ENCODE peak calls at places on chromosomes 6 and 20, in four cellular contexts. H is left ventricle myocardium inferior, G is breast epithelium, N is hepatocyte. R is an unnamed sample.

GRCh38 chr6:5141046-5141445 is 55.9 kb downstream of the PPP1R3G start:
- DNase-seq in H (no peak), G (no peak), N (no peak), R (no peak)

GRCh38 chr6:47153066-47153755 is 111.1 kb upstream of the ADGRF1 start:
- DNase-seq in H (no peak), G (no peak), N (no peak), R (peak)

GRCh38 chr6:160328447-160328846 is 19.7 kb upstream of the SLC22A3 start:
- DNase-seq in G (no peak), H (no peak), N (no peak), R (no peak)

GRCh38 chr6:160348552-160349441 is 619 bp downstream of the SLC22A3 start:
- DNase-seq in N (peak), G (no peak), H (no peak), R (peak)

GRCh38 chr6:24566020-24566752 is 71.4 kb downstream of the ALDH5A1 start:
- DNase-seq in G (no peak), N (peak), H (no peak), R (no peak)

GRCh38 chr6:136922680-136922996 is 537 bp downstream of the SLC35D3 start:
- DNase-seq in G (no peak), H (no peak), N (no peak), R (no peak)

GRCh38 chr6:70669133-70669532 is 1.4 kb downstream of the SMAP1 start:
- DNase-seq in N (peak), H (no peak), G (no peak), R (peak)

GRCh38 chr6:38375341-38375740 is 264.4 kb downstream of the BTBD9 start:
- DNase-seq in H (no peak), N (no peak), G (no peak), R (no peak)

GRCh38 chr6:26328265-26328844 is 36.6 kb upstream of the BTN3A2 start:
- DNase-seq in G (no peak), N (no peak), H (no peak), R (no peak)

GRCh38 chr20:944774-945410 is 28.8 kb upstream of the ANGPT4 start:
- DNase-seq in G (no peak), H (no peak), N (peak), R (no peak)

GRCh38 chr20:46552460-46553420 is 2.3 kb upstream of the OCSTAMP start:
- DNase-seq in H (no peak), N (no peak), G (no peak), R (no peak)

GRCh38 chr20:3296256-3297095 is 57.5 kb upstream of the SLC4A11 start:
- DNase-seq in N (no peak), H (no peak), G (no peak), R (no peak)

GRCh38 chr6:128394171-128394570 is 126.2 kb downstream of the PTPRK start:
- DNase-seq in G (no peak), N (no peak), H (no peak), R (no peak)

GRCh38 chr6:9516207-9516606 is 898.7 kb downstream of the TFAP2A start:
- DNase-seq in H (no peak), N (peak), G (no peak), R (peak)

GRCh38 chr20:11136691-11137090 is 462.9 kb upstream of the JAG1 start:
- DNase-seq in N (no peak), H (no peak), G (no peak), R (no peak)

GRCh38 chr20:3751664-3752385 is 15.7 kb downstream of the ADISSP start:
- DNase-seq in N (peak), G (no peak), H (peak), R (peak)

GRCh38 chr6:21601341-21601740 is 7.8 kb downstream of the SOX4 start:
- DNase-seq in H (no peak), N (no peak), G (no peak), R (no peak)

GRCh38 chr6:52726741-52727535 is 36.3 kb downstream of the GSTA2 start:
- DNase-seq in N (no peak), H (no peak), G (no peak), R (no peak)

GRCh38 chr20:45935416-45936046 is 1.0 kb downstream of the PCIF1 start:
- DNase-seq in H (no peak), G (no peak), N (no peak), R (no peak)

GRCh38 chr6:15678514-15678913 is 15.7 kb upstream of the DTNBP1 start:
- DNase-seq in H (no peak), G (no peak), N (no peak), R (no peak)

GRCh38 chr6:27161946-27162603 is 85.4 kb upstream of the PRSS16 start:
- DNase-seq in G (no peak), H (no peak), N (peak), R (no peak)

GRCh38 chr6:151999194-151999593 is 191.7 kb downstream of the ESR1 start:
- DNase-seq in H (no peak), G (no peak), N (no peak), R (peak)

GRCh38 chr20:49328790-49329189 is 50.9 kb upstream of the ZNFX1 start:
- DNase-seq in H (no peak), G (no peak), N (no peak), R (no peak)

GRCh38 chr6:4107873-4108272 is 27.5 kb downstream of the ECI2 start:
- DNase-seq in G (no peak), H (no peak), N (no peak), R (no peak)

GRCh38 chr6:137414599-137414998 is 79.6 kb downstream of the OLIG3 start:
- DNase-seq in N (no peak), G (no peak), H (no peak), R (no peak)

GRCh38 chr6:160393966-160394653 is 45.9 kb downstream of the SLC22A3 start:
- DNase-seq in G (no peak), H (no peak), N (peak), R (no peak)

GRCh38 chr6:29705389-29706231 is 17.6 kb upstream of the HLA-F start:
- DNase-seq in H (no peak), N (peak), G (no peak), R (peak)

GRCh38 chr6:29708432-29709177 is 14.6 kb upstream of the HLA-F start:
- DNase-seq in N (no peak), G (peak), H (no peak), R (no peak)

GRCh38 chr6:29702519-29703103 is 20.6 kb upstream of the HLA-F start:
- DNase-seq in G (no peak), N (peak), H (peak), R (peak)
- TF ChIP-seq CTCF in G (peak), N (peak), H (peak), R (peak)

GRCh38 chr6:102619585-102619984 is 1226.1 kb downstream of the GRIK2 start:
- DNase-seq in N (peak), G (no peak), H (no peak), R (peak)
- TF ChIP-seq CTCF in N (peak), G (no peak), H (peak), R (peak)

GRCh38 chr6:12162203-12162602 is 128.0 kb upstream of the EDN1 start:
- DNase-seq in H (no peak), N (no peak), G (no peak), R (no peak)

GRCh38 chr6:12163149-12163548 is 127.0 kb upstream of the EDN1 start:
- DNase-seq in G (no peak), H (no peak), N (no peak), R (no peak)

GRCh38 chr6:12160350-12160749 is 129.8 kb upstream of the EDN1 start:
- DNase-seq in N (no peak), H (no peak), G (no peak), R (no peak)

GRCh38 chr6:12163744-12164507 is 126.2 kb upstream of the EDN1 start:
- DNase-seq in H (no peak), G (no peak), N (no peak), R (no peak)

DNA sequence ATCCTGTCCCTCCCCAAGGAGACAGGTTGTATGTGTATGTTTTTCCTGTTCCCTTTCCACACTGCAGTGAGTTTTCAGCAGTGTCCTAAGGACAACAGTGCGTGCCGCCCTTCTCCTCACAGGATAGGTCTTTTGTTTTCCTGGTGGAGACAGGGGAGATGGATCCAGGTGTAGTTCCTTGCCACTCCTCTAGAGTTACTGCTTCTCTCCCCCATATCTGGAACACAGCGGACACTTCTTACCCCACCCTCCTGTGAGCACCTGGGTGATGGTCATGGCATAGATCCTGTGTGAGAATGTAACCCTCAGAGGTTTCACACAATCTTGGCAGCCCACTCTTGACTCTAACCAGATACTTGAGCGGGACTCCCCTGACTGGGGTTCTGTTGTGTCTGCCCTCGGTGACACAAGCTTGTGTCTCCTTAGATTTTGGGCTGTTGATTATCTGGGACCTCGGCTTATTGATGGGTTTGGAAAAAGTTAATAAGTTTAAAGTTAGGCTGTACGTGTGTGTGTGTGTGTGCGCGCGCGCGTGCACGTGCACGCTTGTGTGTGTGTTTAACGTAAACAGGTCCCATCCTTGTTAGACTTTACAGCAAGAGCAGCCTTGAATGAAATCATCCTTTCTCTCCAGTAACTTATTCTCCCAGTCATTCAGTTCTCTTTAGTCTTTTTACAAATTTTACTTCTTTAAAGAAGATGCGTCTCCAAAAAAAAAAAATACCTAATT is 131.3 kb upstream of the EDN1 start:
- DNase-seq in N (no peak), H (no peak), G (no peak), R (no peak)
- TF ChIP-seq CTCF in N (no peak), H (no peak), G (no peak), R (no peak)

GRCh38 chr20:54194724-54195438 is 13.0 kb upstream of the PFDN4 start:
- DNase-seq in N (peak), G (no peak), H (no peak), R (peak)
- TF ChIP-seq CTCF in N (peak), G (no peak), H (no peak), R (no peak)

GRCh38 chr20:48186447-48186846 is 401.2 kb upstream of the SULF2 start:
- DNase-seq in G (no peak), N (no peak), H (no peak), R (peak)
- TF ChIP-seq CTCF in G (no peak), N (no peak), H (no peak), R (no peak)

GRCh38 chr20:44800398-44801046 is 9.8 kb downstream of the RIMS4 start:
- DNase-seq in H (no peak), G (no peak), N (no peak), R (no peak)
- TF ChIP-seq CTCF in H (peak), G (no peak), N (peak), R (no peak)

GRCh38 chr6:69489970-69490369 is 306.8 kb downstream of the LMBRD1 start:
- DNase-seq in N (no peak), H (no peak), G (no peak), R (no peak)

DNA sequence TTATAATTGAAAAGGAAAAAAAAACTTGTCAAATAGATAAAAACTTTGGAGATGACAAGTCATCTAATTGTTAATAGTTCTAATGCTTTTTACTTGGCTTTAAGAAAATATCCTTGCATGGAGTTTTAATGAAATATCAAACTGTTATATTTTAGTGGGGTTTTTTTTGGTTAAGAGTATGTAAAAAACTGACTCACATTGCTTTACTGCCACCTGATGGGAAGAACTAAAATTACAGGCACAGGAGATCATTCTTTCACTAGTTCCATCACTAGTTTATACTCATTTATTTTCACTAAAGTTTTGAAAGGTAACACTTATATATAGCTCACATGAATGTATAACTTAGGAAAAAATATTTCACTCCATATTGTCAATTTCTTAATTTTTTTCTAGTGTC is 309.1 kb downstream of the LMBRD1 start:
- DNase-seq in G (no peak), H (no peak), N (no peak), R (no peak)
- TF ChIP-seq CTCF in G (no peak), H (peak), N (peak), R (no peak)